ENCODE peak calls at places on chromosomes 11 and 22, in five cellular contexts. V is activated T-cell treated with anti-CD3 and anti-CD28 coated beads, Interleukin-2, amount 50 U/mL, for 48 hours; J is HFF-Myc; A is Calu3; O is PC-3. Q is an unnamed sample.

GRCh38 chr22:38697055-38697980 is 3.4 kb downstream of the JOSD1 start:
- DNase-seq in V (no peak), J (no peak), A (peak; percentile 35), O (peak; percentile 67), Q (peak; percentile 14)

GRCh38 chr11:14435717-14436116 is 63.9 kb downstream of the COPB1 start:
- DNase-seq in V (no peak), J (no peak), A (no peak), O (no peak), Q (no peak)

GRCh38 chr11:62974848-62975522 is 9.8 kb downstream of the SLC22A6 start:
- DNase-seq in V (peak; percentile 22), J (peak; percentile 17), A (peak; percentile 66), O (peak; percentile 55), Q (no peak)

GRCh38 chr22:36435516-36436415 is 45.7 kb downstream of the TXN2 start:
- DNase-seq in V (peak; percentile 70), J (no peak), A (peak; percentile 63), O (no peak), Q (no peak)

GRCh38 chr11:102573851-102574250 is 43.3 kb upstream of the MMP7 start:
- DNase-seq in V (no peak), J (peak; percentile 19), A (no peak), O (no peak), Q (no peak)

GRCh38 chr11:128196235-128196634 is 391.1 kb downstream of the ETS1 start:
- DNase-seq in V (no peak), J (no peak), A (no peak), O (no peak), Q (no peak)

GRCh38 chr22:21779444-21779843 is 43.9 kb upstream of the YPEL1 start:
- DNase-seq in V (no peak), J (no peak), A (no peak), O (no peak), Q (no peak)

GRCh38 chr11:11253995-11254394 is 99.1 kb downstream of the CSNK2A3 start:
- DNase-seq in V (no peak), J (no peak), A (no peak), O (no peak), Q (no peak)

GRCh38 chr11:34887260-34887659 is 28.9 kb downstream of the APIP start:
- DNase-seq in V (no peak), J (no peak), A (no peak), O (no peak), Q (no peak)

GRCh38 chr11:16013649-16014275 is 342.6 kb downstream of the SOX6 start:
- DNase-seq in V (no peak), J (no peak), A (no peak), O (no peak), Q (no peak)

GRCh38 chr22:21758465-21758864 is 22.9 kb upstream of the YPEL1 start:
- DNase-seq in V (no peak), J (no peak), A (no peak), O (no peak), Q (no peak)

GRCh38 chr11:118060081-118060661 is 16.7 kb upstream of the TMPRSS4 start:
- DNase-seq in V (no peak), J (no peak), A (no peak), O (no peak), Q (no peak)

GRCh38 chr11:76997512-76997911 is 36.7 kb upstream of the B3GNT6 start:
- DNase-seq in V (no peak), J (no peak), A (no peak), O (no peak), Q (no peak)

GRCh38 chr11:69665669-69666068 is 9.5 kb downstream of the LTO1 start:
- DNase-seq in V (no peak), J (no peak), A (no peak), O (no peak), Q (no peak)